ENCODE peak calls at places on chromosomes 4 and X, in five cellular contexts. A, N, D, U and G are unnamed samples.

GRCh38 chr4:40570348-40571077 is 59.2 kb downstream of the RBM47 start:
- DNase-seq in A (no peak), N (no peak), D (no peak), U (peak), G (no peak)

GRCh38 chrX:18946157-18946556 is 37.8 kb downstream of the PHKA2 start:
- DNase-seq in A (no peak), N (no peak), D (no peak), U (peak), G (no peak)

GRCh38 chr4:73019462-73020047 is 50.0 kb downstream of the COX18 start:
- DNase-seq in A (peak), N (no peak), D (peak), U (peak), G (peak)

GRCh38 chr4:145098675-145099037 is 545 bp downstream of the ABCE1 start:
- DNase-seq in A (peak), N (peak), D (peak), U (peak), G (peak)

GRCh38 chrX:38220024-38220935 is at the start of gene SRPX:
- DNase-seq in A (peak), N (peak), D (peak), U (peak), G (peak)

GRCh38 chr4:53676402-53676871 is 85.2 kb upstream of the LNX1 start:
- DNase-seq in A (no peak), N (no peak), D (no peak), U (no peak), G (no peak)

GRCh38 chrX:33339219-33339618 is 127.9 kb upstream of the DMD start:
- DNase-seq in A (no peak), N (no peak), D (no peak), U (peak), G (no peak)

GRCh38 chr4:67680568-67681222 is 20.3 kb downstream of the UBA6 start:
- DNase-seq in A (no peak), N (no peak), D (no peak), U (peak), G (no peak)

GRCh38 chrX:3262906-3263305 is 83.5 kb downstream of the MXRA5 start:
- DNase-seq in A (no peak), N (peak), D (peak), U (peak), G (no peak)

GRCh38 chr4:17811078-17811603 is 362 bp downstream of the NCAPG start:
- DNase-seq in A (peak), N (no peak), D (no peak), U (no peak), G (no peak)

GRCh38 chrX:77440310-77440709 is 6.9 kb upstream of the FGF16 start:
- DNase-seq in A (no peak), N (no peak), D (no peak), U (no peak), G (no peak)

GRCh38 chrX:23383411-23383810 is 48.8 kb downstream of the PTCHD1 start:
- DNase-seq in A (no peak), N (peak), D (no peak), U (peak), G (no peak)

GRCh38 chr4:68736813-68737212 is 66.4 kb upstream of the UGT2B15 start:
- DNase-seq in A (no peak), N (no peak), D (no peak), U (peak), G (no peak)

GRCh38 chrX:9829308-9830267 is 43.4 kb downstream of the SHROOM2 start:
- DNase-seq in A (peak), N (no peak), D (peak), U (peak), G (peak)

GRCh38 chrX:103651374-103651773 is 22.6 kb downstream of the TCEAL1 start:
- DNase-seq in A (no peak), N (no peak), D (no peak), U (peak), G (no peak)

GRCh38 chrX:115892787-115893671 is 277.5 kb upstream of the AGTR2 start:
- DNase-seq in A (peak), N (no peak), D (peak), U (peak), G (no peak)

GRCh38 chr4:56727150-56727549 is 46.1 kb upstream of the HOPX start:
- DNase-seq in A (no peak), N (no peak), D (no peak), U (peak), G (no peak)

GRCh38 chrX:3697701-3698279 is 15.7 kb downstream of the PRKX start:
- DNase-seq in A (no peak), N (no peak), D (no peak), U (no peak), G (no peak)

GRCh38 chr4:168867128-168867527 is 142.9 kb downstream of the CBR4 start:
- DNase-seq in A (no peak), N (no peak), D (no peak), U (no peak), G (no peak)

GRCh38 chr4:157025898-157026297 is 50.1 kb upstream of the GLRB start:
- DNase-seq in A (peak), N (no peak), D (no peak), U (no peak), G (no peak)

GRCh38 chr4:72397314-72397713 is 171.7 kb downstream of the ADAMTS3 start:
- DNase-seq in A (no peak), N (no peak), D (no peak), U (no peak), G (no peak)

GRCh38 chr4:188387134-188387791 is 248.0 kb downstream of the TRIML1 start:
- DNase-seq in A (peak), N (no peak), D (no peak), U (no peak), G (no peak)

GRCh38 chr4:122827899-122828601 is 1.4 kb downstream of the FGF2 start:
- DNase-seq in A (peak), N (no peak), D (no peak), U (peak), G (peak)
- TF ChIP-seq CTCF in A (peak), N (no peak), D (no peak), U (no peak), G (no peak)

GRCh38 chr4:148415500-148415899 is 26.7 kb downstream of the NR3C2 start:
- DNase-seq in A (no peak), N (no peak), D (peak), U (peak), G (no peak)
- TF ChIP-seq CTCF in A (no peak), N (no peak), D (no peak), U (peak), G (no peak)

GRCh38 chr4:43778187-43778915 is 670.3 kb downstream of the KCTD8 start:
- DNase-seq in A (no peak), N (no peak), D (no peak), U (no peak), G (no peak)

GRCh38 chr4:43781125-43781524 is 667.5 kb downstream of the KCTD8 start:
- DNase-seq in A (no peak), N (no peak), D (no peak), U (no peak), G (no peak)

DNA sequence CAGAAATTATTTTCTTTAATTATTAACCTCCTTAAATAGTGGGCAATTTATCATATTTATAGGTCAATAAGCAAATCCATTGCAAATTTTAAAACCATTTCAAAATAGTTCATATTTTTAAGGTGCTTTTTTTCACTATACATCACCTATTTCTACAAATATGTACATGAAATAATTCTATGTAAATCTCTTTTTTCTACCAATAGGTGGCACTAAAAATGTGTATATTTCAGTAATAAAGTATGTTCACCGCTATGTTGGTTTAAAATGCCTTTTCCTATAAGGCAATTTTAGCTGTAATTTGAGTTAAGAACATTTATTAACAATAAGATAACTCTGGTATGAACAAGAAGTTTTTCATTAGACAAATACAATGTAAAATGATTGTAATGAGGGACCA is 672.2 kb downstream of the KCTD8 start:
- DNase-seq in A (peak), N (no peak), D (no peak), U (peak), G (no peak)
- TF ChIP-seq CTCF in A (peak), N (no peak), D (no peak), U (peak), G (no peak)

GRCh38 chr4:48340905-48341775 is at the start of gene SLAIN2:
- DNase-seq in A (peak), N (peak), D (peak), U (peak), G (peak)
- TF ChIP-seq CTCF in A (peak), N (peak), D (peak), U (no peak), G (no peak)

GRCh38 chrX:46573896-46574336 is 351 bp downstream of the CHST7 start:
- DNase-seq in A (peak), N (no peak), D (no peak), U (peak), G (peak)

GRCh38 chrX:46573331-46573895 is at the start of gene CHST7:
- DNase-seq in A (peak), N (no peak), D (peak), U (peak), G (peak)

GRCh38 chrX:46574337-46574940 is 874 bp downstream of the CHST7 start:
- DNase-seq in A (peak), N (no peak), D (no peak), U (no peak), G (no peak)

GRCh38 chrX:46571423-46572294 is 1.9 kb upstream of the CHST7 start:
- DNase-seq in A (no peak), N (no peak), D (no peak), U (no peak), G (peak)

DNA sequence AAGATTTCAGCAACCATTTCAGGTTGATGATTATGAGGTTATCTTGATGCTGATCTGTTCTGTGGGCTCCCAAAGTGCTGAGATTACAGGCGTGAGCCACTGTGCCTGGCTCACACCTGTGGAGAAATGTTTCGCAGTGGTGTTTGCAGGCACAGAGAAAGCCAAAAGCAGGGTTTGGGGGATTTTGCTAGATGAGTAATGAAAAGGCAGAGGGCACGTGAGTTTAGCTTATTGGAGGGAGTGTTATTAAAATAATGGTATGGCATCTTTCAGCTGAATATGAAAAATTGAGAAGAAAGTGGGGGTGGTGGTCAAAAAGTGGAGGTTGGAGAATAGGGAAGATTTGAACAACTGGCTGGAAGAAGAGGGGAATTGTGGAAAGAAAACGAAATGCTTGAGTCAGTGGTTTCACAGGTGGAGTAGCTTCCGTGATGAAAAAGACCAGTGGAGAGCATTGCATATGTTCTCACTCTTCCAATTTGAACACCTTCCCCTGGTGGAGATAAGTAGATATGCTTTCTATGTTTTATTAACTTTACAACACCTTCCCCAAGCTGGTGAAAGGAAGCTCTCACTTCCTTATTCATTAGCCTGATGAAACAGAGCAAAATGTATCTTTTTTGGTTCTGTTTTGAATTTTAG is 1.1 kb upstream of the CHST7 start:
- DNase-seq in A (peak), N (no peak), D (no peak), U (no peak), G (peak)
- TF ChIP-seq CTCF in A (peak), N (no peak), D (peak), U (no peak), G (no peak)

DNA sequence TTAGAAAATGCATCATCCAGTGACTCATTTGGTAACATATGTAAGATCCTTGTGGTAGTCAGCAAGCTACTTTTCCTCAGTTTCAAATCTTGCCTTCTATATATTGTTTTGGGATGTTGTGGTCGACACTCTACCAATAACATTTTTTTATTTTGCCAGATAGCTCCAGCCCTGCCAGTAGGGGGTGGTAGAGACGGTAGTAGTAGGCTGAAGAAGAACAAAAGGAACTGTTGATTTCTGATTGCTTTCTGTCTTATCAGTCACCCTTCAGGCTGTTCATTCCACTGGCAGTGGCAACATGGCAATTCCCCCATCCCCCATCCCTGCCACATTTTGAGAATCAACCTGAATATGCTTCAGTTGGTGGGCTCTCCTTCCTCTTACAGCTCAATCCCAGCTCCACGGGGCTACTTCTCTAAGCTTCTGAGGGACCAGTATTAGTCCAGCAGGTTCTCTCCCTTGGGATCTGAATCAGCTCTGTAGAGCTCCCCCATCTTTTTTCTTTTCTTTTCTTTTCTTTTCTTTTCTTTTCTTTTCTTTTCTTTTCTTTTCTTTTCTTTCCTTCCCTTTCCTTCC is 171.5 kb upstream of the VEGFC start:
- DNase-seq in A (peak), N (no peak), D (peak), U (peak), G (no peak)
- TF ChIP-seq CTCF in A (peak), N (peak), D (peak), U (peak), G (peak)

DNA sequence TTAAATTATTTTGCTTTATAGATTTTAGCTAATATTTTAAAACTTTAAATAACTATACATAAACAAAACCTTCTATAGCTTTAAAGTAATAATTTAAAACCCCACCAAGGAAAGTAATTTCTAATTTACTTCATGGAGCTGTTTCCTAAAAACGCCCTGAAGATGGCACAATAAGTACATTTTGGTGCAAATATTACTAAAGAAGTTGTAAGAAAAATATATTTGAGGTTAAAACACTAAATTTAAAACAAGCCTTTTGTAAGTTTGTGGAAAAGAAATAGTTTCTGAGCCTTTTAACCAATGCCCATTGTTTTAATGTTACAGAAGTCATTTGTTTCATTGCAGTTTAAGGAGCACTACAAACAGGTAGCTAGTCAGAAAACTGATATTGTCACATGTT is 137.4 kb upstream of the AGA start:
- DNase-seq in A (no peak), N (no peak), D (no peak), U (peak), G (no peak)
- TF ChIP-seq CTCF in A (peak), N (no peak), D (peak), U (peak), G (peak)

GRCh38 chrX:108138814-108139213 is 47.2 kb downstream of the ATG4A start:
- DNase-seq in A (no peak), N (no peak), D (no peak), U (no peak), G (no peak)

GRCh38 chrX:108134724-108135123 is 43.1 kb downstream of the ATG4A start:
- DNase-seq in A (no peak), N (no peak), D (no peak), U (no peak), G (no peak)

GRCh38 chrX:108139303-108139702 is 47.7 kb downstream of the ATG4A start:
- DNase-seq in A (no peak), N (no peak), D (no peak), U (peak), G (no peak)
- TF ChIP-seq CTCF in A (peak), N (peak), D (peak), U (peak), G (peak)

DNA sequence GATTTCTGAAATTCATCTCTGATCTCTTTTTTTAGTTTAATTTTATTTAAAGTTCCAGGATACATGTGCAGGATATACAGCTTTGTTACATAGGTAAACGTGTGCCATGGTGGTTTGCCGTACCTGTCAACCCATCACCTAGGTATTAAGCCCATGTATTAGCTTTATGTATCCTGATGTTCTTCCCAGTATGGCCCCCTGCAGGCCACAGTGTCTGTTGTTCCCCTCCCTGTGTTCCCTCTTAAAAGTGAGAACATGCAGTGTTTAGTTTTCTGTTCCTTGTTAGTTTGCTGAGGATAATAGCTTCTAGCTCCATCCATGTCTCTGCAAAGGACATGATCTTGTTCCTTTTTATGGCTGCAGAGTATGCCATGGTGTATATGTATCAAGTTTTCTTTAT is 153.2 kb downstream of the RAPGEF2 start:
- DNase-seq in A (no peak), N (no peak), D (no peak), U (no peak), G (no peak)
- TF ChIP-seq CTCF in A (no peak), N (no peak), D (peak), U (peak), G (no peak)

DNA sequence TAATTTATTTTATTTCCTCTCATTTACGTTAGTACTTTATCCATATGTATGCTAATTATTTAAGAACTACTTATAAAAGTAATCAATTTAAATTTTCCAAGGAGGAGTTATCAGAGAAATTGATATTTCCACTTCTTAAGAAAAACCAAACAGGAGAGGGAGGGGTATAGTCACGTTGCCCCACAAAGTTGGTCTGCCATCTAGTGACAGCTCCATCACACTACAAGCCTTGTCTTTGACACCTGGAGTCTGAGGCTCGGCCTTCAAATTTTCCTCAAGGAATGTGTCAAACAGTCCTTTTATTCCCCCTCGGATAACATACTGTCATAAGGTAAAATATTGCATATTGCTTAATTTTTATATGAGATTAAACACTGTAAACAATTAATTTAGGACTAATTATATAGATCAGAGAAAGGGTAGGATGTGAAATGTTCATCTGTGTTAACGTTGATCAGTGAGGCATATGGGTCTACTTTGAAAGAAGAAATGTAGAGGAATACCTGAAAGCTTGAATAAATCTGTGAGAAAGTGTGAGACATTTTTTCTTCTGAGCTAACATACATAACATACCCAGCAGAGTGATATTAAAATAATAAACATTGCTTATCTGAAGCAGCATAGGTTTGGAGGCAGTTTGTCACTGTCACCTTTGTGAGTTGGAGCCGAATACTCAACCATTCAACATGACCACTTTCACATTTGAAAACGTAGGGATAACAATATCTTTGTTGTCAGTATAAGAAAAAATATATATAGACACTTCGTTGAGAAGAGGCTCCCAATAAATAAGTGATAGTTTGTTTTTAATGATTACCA is 114.4 kb downstream of the GLRA3 start:
- DNase-seq in A (peak), N (peak), D (peak), U (peak), G (peak)
- TF ChIP-seq CTCF in A (peak), N (peak), D (peak), U (peak), G (peak)